ENCODE peak calls at places on chromosomes 6 and 20, in ten cellular contexts. M is GM23338; S is GM12864; Z is brain microvascular endothelial cell; O is AG09309; L is dorsolateral prefrontal cortex; I is A673; D is fibroblast of mammary gland; K is CD8-positive, alpha-beta memory T cell; V is choroid plexus epithelial cell. B is an unnamed sample.

GRCh38 chr6:26604026-26604425 is 7.3 kb downstream of the ABT1 start:
- DNase-seq in O (no peak), M (no peak), L (no peak), I (no peak), S (no peak), K (no peak), V (no peak), Z (no peak), D (no peak), B (no peak)

GRCh38 chr6:75329703-75330102 is 45.1 kb upstream of the TMEM30A start:
- DNase-seq in V (no peak), O (no peak), S (no peak), D (no peak), L (no peak), Z (no peak), M (no peak), K (no peak), I (no peak), B (no peak)

GRCh38 chr6:130008236-130008873 is 10.0 kb upstream of the L3MBTL3 start:
- DNase-seq in L (no peak), M (no peak), K (no peak), I (no peak), O (no peak), V (no peak), Z (no peak), D (no peak), S (no peak), B (no peak)

GRCh38 chr6:121582262-121582661 is 146.8 kb downstream of the GJA1 start:
- DNase-seq in V (no peak), Z (no peak), O (no peak), D (no peak), K (no peak), M (no peak), L (no peak), I (no peak), S (no peak), B (no peak)

GRCh38 chr6:56708810-56709597 is 66.3 kb upstream of the DST start:
- DNase-seq in O (no peak), Z (no peak), M (peak), L (no peak), V (peak), I (peak), K (no peak), D (peak), S (peak), B (peak)

GRCh38 chr6:163398796-163399195 is 15.7 kb upstream of the QKI start:
- DNase-seq in L (peak), V (no peak), M (no peak), I (no peak), D (peak), K (no peak), S (no peak), O (no peak), Z (no peak), B (peak)

GRCh38 chr6:121436172-121436965 is 923 bp downstream of the GJA1 start:
- DNase-seq in O (no peak), M (peak), K (no peak), I (peak), S (no peak), D (no peak), Z (no peak), V (no peak), L (no peak), B (peak)

GRCh38 chr6:104381907-104382306 is 477.8 kb downstream of the HACE1 start:
- DNase-seq in L (no peak), I (no peak), O (no peak), S (no peak), V (no peak), D (no peak), Z (no peak), M (peak), K (no peak), B (no peak)

GRCh38 chr20:12394786-12395185 is 477.1 kb downstream of the BTBD3 start:
- DNase-seq in V (peak), M (peak), Z (no peak), K (no peak), D (no peak), O (no peak), S (no peak), L (no peak), I (no peak), B (peak)

GRCh38 chr20:30811896-30812671 is 445.4 kb upstream of the DEFB115 start:
- DNase-seq in L (peak), K (no peak), S (peak), O (no peak), V (peak), D (peak), M (peak), Z (no peak), I (no peak), B (peak)

DNA sequence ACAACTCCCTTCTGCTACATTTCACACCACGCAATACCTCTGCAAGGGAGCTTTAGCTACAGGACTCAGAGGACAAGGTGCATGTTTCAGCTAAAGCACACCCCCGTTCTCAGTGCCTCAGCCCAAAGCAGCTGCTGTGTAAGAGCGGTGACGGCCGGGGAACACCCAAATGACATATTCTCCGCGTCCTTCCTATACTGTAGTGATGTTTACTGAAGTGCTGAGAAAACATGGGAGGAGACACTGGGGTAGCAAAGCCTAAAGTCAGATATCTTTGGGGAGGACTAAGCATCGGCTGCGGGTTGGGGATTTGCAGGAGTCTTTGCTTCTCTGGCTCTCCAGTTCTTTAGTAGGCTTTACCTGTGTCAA is 1.7 kb downstream of the SLC22A23 start:
- DNase-seq in S (no peak), M (no peak), V (no peak), D (no peak), K (no peak), L (no peak), O (no peak), Z (no peak), I (no peak), B (no peak)
- H3K4me3 ChIP-seq in S (no peak), M (peak), V (peak), D (peak), K (peak), L (peak), O (no peak), Z (peak), I (peak), B (no peak)

GRCh38 chr6:111942561-111942960 is 69.3 kb upstream of the FYN start:
- DNase-seq in M (no peak), K (no peak), L (no peak), S (no peak), O (no peak), I (no peak), V (no peak), Z (no peak), D (no peak), B (no peak)
- H3K4me3 ChIP-seq in M (no peak), K (no peak), L (no peak), S (no peak), O (no peak), I (no peak), V (no peak), Z (no peak), D (no peak), B (no peak)

GRCh38 chr20:34557936-34558319 is 590 bp upstream of the MAP1LC3A start:
- DNase-seq in M (no peak), O (no peak), K (no peak), Z (no peak), L (no peak), V (no peak), I (no peak), S (no peak), D (no peak), B (no peak)
- H3K4me3 ChIP-seq in M (peak), O (peak), K (peak), Z (peak), L (peak), V (peak), I (peak), S (peak), D (peak), B (no peak)

DNA sequence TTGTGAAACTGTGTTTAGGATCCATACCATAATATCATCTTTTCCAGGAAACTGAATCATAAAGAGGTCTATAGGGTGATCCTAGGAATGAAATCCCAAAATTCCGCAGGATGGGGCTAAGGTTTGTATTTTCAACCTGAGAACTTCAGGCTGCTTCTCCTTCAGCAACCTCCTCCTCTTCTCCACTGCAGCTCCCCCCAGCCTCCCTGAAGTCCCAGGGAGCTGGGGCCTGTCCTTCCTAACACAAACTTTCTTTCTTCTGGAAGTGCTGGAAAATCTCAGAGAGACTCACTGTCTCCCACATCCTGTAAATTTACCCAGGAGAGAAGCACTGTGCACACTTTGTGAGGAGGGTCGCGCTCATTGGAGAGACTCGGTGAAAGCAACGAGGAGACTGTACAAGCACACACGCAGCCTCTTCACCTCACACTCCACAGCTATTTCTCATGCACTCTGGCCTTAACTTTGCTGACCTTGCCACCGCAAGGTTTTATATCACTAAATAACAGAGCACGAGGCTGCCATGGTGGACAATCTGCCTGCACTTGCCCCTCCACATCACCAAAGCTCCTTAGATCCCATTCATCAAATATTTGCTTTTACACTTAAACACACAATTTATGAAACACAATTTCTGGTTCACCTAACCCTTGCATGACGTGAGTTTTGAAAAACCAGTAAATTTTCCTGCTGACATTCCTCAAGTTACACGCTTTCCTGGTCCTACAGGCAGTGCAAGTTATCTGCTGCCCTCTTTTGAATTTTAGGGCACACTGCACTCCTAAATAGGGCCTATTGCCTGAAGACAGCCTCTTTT is 14.3 kb downstream of the ID4 start:
- DNase-seq in D (peak), K (no peak), S (no peak), V (peak), I (peak), O (peak), M (peak), L (no peak), Z (peak), B (peak)
- H3K4me3 ChIP-seq in D (no peak), K (no peak), S (no peak), V (peak), I (no peak), O (no peak), M (no peak), L (no peak), Z (peak), B (no peak)

GRCh38 chr6:43274916-43275597 is 23.0 kb upstream of the SLC22A7 start:
- DNase-seq in L (no peak), O (no peak), D (no peak), V (no peak), K (peak), M (peak), S (no peak), Z (no peak), I (no peak), B (no peak)
- H3K4me3 ChIP-seq in L (peak), O (peak), D (no peak), V (peak), K (peak), M (peak), S (peak), Z (peak), I (peak), B (no peak)

GRCh38 chr20:50264534-50265145 is 74.0 kb downstream of the CEBPB start:
- DNase-seq in V (no peak), L (no peak), K (no peak), O (no peak), D (no peak), S (no peak), Z (no peak), M (no peak), I (no peak), B (no peak)
- H3K4me3 ChIP-seq in V (no peak), L (no peak), K (no peak), O (no peak), D (no peak), S (no peak), Z (no peak), M (no peak), I (no peak), B (no peak)

DNA sequence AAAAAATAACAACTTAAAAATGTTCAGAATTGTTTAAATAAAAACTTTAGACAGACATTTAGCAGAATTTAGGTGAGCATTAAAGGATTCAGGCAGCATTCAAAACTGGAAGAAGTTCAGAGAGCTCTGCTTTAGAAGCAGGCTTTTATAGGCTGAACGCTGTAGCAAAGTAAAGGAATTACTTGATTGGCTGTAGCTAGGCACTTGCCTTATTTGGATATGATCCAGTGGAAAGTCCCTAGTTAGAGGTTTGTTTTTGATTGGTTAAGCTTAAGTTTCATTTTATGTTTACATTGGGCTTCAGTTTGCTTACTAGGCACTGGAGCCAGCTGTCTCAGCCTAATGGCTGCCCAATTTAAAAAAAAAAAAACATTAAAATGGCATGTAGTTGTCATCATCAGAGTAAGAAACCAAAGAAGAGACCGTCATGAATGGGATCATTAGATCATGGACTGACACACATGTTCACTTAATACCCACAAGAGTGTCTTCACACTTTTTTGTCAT is 65.1 kb downstream of the CBFA2T2 start:
- DNase-seq in I (peak), Z (peak), V (peak), D (peak), M (peak), L (no peak), K (peak), S (peak), O (peak), B (peak)
- H3K4me3 ChIP-seq in I (no peak), Z (no peak), V (no peak), D (no peak), M (no peak), L (no peak), K (peak), S (no peak), O (no peak), B (no peak)